ENCODE peak calls at places on chromosomes 2 and 18, in six cellular contexts. X, B, I, Q, P and Z are unnamed samples.

GRCh38 chr2:229408356-229408755 is 137.3 kb upstream of the PID1 start:
- DNase-seq in B (no peak), I (no peak), P (no peak), Q (peak; percentile 35), X (no peak), Z (no peak)

GRCh38 chr2:210459925-210460862 is 16.4 kb downstream of the LANCL1 start:
- DNase-seq in Q (no peak), B (no peak), X (no peak), I (no peak), P (no peak), Z (no peak)

GRCh38 chr2:216694201-216694825 is 1.0 kb downstream of the IGFBP5 start:
- DNase-seq in Q (no peak), P (peak; percentile 39), B (peak; percentile 61), X (no peak), I (peak; percentile 66), Z (no peak)

GRCh38 chr2:43038034-43038719 is 188.2 kb downstream of the ZFP36L2 start:
- DNase-seq in Q (no peak), X (no peak), I (no peak), B (no peak), P (no peak), Z (no peak)

GRCh38 chr2:217753460-217754200 is 249.2 kb downstream of the TNS1 start:
- DNase-seq in B (no peak), I (no peak), Q (no peak), X (no peak), P (no peak), Z (no peak)

GRCh38 chr2:181546086-181546485 is 88.9 kb downstream of the ITGA4 start:
- DNase-seq in Q (no peak), I (no peak), P (no peak), B (no peak), X (no peak), Z (no peak)

GRCh38 chr2:27798948-27799645 is 27.6 kb downstream of the MRPL33 start:
- DNase-seq in B (no peak), X (no peak), I (no peak), Q (peak; percentile 68), P (no peak), Z (peak; percentile 91)

GRCh38 chr2:199833525-199833924 is 17.5 kb downstream of the FTCDNL1 start:
- DNase-seq in B (no peak), Q (no peak), X (no peak), I (no peak), P (no peak), Z (no peak)

GRCh38 chr2:218024871-218025270 is 22.1 kb upstream of the TNS1 start:
- DNase-seq in Q (no peak), I (peak; percentile 8), P (no peak), X (no peak), B (no peak), Z (no peak)

GRCh38 chr2:9207641-9208301 is 1.2 kb downstream of the ASAP2 start:
- DNase-seq in B (no peak), I (peak; percentile 27), Q (no peak), P (no peak), X (peak; percentile 26), Z (no peak)

GRCh38 chr2:221649045-221649444 is 76.9 kb upstream of the EPHA4 start:
- DNase-seq in P (no peak), X (no peak), B (no peak), Q (no peak), I (no peak), Z (no peak)

GRCh38 chr2:167136876-167137579 is 248.7 kb downstream of the XIRP2 start:
- DNase-seq in Q (no peak), X (no peak), I (no peak), P (no peak), B (no peak), Z (no peak)

GRCh38 chr2:38375711-38376345 is 1.2 kb downstream of the ATL2 start:
- DNase-seq in P (peak; percentile 57), B (peak; percentile 59), Q (no peak), X (no peak), I (peak; percentile 64), Z (no peak)

GRCh38 chr18:4267641-4268040 is 187.5 kb downstream of the DLGAP1 start:
- DNase-seq in X (no peak), I (no peak), B (no peak), Q (no peak), P (no peak), Z (no peak)

GRCh38 chr2:26438526-26438925 is 36.8 kb downstream of the DRC1 start:
- DNase-seq in P (no peak), B (no peak), Q (no peak), I (no peak), X (no peak), Z (no peak)

GRCh38 chr2:29129586-29130281 is 14.5 kb downstream of the CLIP4 start:
- DNase-seq in Q (no peak), B (no peak), X (no peak), I (no peak), P (no peak), Z (no peak)

GRCh38 chr2:138707424-138708074 is 72.6 kb downstream of the NXPH2 start:
- DNase-seq in P (no peak), Q (no peak), B (no peak), I (no peak), X (no peak), Z (no peak)

GRCh38 chr2:206282746-206283145 is 8.3 kb downstream of the ZDBF2 start:
- DNase-seq in Q (no peak), P (no peak), X (no peak), I (no peak), B (no peak), Z (no peak)

GRCh38 chr2:200713704-200714064 is 98.0 kb upstream of the BZW1 start:
- DNase-seq in X (no peak), I (no peak), B (no peak), P (no peak), Q (no peak), Z (peak; percentile 80)

GRCh38 chr2:120912101-120912985 is 176.7 kb downstream of the GLI2 start:
- DNase-seq in B (no peak), I (no peak), X (no peak), Q (no peak), P (no peak), Z (no peak)

GRCh38 chr2:120913972-120914838 is 178.5 kb downstream of the GLI2 start:
- DNase-seq in B (no peak), P (no peak), Q (no peak), I (no peak), X (no peak), Z (no peak)

GRCh38 chr2:120916446-120916845 is 180.8 kb downstream of the GLI2 start:
- DNase-seq in Q (no peak), I (no peak), X (no peak), B (no peak), P (no peak), Z (no peak)

GRCh38 chr2:120915670-120916069 is 180.0 kb downstream of the GLI2 start:
- DNase-seq in I (no peak), Q (no peak), X (no peak), P (no peak), B (no peak), Z (no peak)

DNA sequence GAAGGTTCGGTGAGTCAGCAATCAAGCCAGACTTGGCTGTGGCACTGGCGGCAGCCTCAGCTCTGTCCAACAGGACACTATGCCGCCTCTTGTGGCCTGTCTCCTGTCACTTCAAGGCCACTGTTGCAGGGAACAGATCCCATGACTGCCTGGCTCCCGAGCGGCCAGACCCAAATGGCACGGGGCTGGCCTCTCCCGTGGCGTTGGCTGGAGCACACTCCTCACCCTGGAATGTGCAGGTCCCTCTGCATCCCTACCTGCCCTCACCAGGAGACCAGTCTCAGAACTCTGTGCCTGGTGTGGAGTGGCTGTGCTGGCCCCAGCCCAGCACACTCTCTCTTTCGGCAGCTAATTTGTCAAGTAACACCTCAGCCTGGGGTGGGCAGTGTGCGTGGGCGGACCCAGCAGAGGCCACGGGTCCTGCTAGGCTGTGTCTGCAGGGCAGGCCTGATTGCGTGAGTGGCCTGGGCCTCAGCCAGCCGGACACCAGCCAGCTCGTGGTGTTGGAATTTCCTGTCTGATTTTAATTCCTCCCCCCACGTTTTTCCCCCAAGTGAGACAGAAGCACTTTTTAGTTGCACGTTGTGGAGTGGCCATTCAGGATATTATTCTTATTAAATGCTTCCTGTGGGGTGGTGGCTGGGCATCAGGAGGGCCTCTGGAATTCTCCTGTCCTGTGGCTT is 179.3 kb downstream of the GLI2 start:
- DNase-seq in I (peak; percentile 64), P (peak; percentile 47), Q (peak; percentile 88), B (peak; percentile 88), X (no peak), Z (peak; percentile 93)
- TF ChIP-seq POLR2A in I (no peak), P (no peak), Q (no peak), B (no peak), X (no peak), Z (no peak)

GRCh38 chr2:61538179-61538919 is at the start of gene XPO1:
- DNase-seq in B (peak; percentile 99), P (peak; percentile 100), I (peak; percentile 100), X (peak; percentile 87), Q (peak; percentile 95), Z (peak; percentile 100)
- TF ChIP-seq POLR2A in B (peak; percentile 91), P (peak; percentile 84), I (peak; percentile 95), X (peak; percentile 90), Q (peak; percentile 90), Z (peak; percentile 93)

DNA sequence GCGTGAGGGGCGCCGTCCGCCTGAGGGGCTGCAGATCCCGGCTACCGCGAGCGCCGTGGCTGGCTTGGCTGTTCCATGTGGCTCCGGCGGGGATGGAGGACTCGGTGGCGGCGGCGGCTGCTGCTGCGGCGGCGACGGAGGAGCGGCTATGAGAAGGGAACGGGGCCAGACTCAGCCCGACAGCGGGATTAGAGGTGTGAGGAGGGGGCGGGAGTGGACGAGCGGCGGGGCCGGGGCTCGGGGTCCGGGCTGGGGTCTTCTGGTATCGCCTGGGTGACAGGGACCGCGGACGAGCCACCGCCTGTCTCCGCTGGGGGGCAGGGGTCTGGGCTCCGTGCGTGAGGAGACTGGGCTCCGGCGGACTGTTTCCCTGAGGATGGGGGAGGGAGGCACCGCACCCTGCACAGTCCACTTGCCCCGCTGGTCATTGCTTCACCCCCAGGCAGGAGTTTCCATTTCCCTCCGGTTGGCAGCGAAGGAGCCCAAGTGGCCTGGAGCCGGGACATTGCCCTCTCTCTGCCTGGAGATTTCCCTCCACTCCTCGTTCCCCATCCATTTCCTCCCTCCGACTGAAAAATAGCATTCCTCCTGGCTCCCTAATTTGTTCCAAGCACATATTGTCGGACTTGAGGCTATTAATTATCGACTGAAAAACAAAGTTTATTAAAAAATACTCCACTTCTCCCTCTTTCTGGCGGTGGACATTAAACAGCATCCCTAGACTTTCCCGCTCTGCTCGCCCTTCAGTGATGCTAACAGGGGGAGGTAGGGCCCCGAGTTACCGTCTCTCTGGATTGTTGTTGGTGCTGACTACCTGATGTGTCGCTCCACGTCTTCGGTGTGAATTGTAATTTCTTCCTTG is 577 bp downstream of the EHBP1 start:
- DNase-seq in P (peak; percentile 78), X (peak; percentile 30), Q (peak; percentile 26), B (peak; percentile 28), I (peak; percentile 72), Z (no peak)
- TF ChIP-seq POLR2A in P (no peak), X (no peak), Q (no peak), B (no peak), I (peak; percentile 10), Z (no peak)

GRCh38 chr18:22167091-22167470 is 2.3 kb upstream of the GATA6 start:
- DNase-seq in P (peak; percentile 39), Q (no peak), I (peak; percentile 42), B (no peak), X (no peak), Z (no peak)

GRCh38 chr18:22169011-22169888 is at the start of gene GATA6:
- DNase-seq in Q (peak; percentile 85), P (peak; percentile 92), X (peak; percentile 48), I (peak; percentile 93), B (no peak), Z (no peak)

GRCh38 chr18:22168360-22168921 is 948 bp upstream of the GATA6 start:
- DNase-seq in I (peak; percentile 65), Q (no peak), X (no peak), P (peak; percentile 54), B (no peak), Z (no peak)

GRCh38 chr18:22166070-22166972 is 3.1 kb upstream of the GATA6 start:
- DNase-seq in X (no peak), P (peak; percentile 69), Q (no peak), B (no peak), I (peak; percentile 78), Z (no peak)

GRCh38 chr18:22167471-22168151 is 1.8 kb upstream of the GATA6 start:
- DNase-seq in Q (no peak), X (no peak), I (peak; percentile 48), P (peak; percentile 36), B (no peak), Z (no peak)
- TF ChIP-seq POLR2A in Q (no peak), X (no peak), I (peak; percentile 54), P (peak; percentile 37), B (no peak), Z (no peak)